ENCODE peak calls at places on chromosomes 1 and 21, in nine cellular contexts. K, W, I, J, V, L, T, X and G are unnamed samples.

GRCh38 chr1:118077331-118078055 is 107.5 kb downstream of the SPAG17 start:
- DNase-seq in J (no peak), V (peak; percentile 9), W (no peak), T (no peak), K (no peak), I (no peak), L (no peak), X (peak; percentile 56), G (peak; percentile 11)

GRCh38 chr1:236301080-236301957 is 19.6 kb upstream of the ERO1B start:
- DNase-seq in J (no peak), W (no peak), X (no peak), I (no peak), K (no peak), V (no peak), L (no peak), T (no peak), G (no peak)

GRCh38 chr21:36747815-36748381 is 49.0 kb downstream of the SIM2 start:
- DNase-seq in K (peak; percentile 12), X (no peak), T (peak; percentile 79), W (peak; percentile 62), V (no peak), I (peak; percentile 80), L (peak; percentile 77), J (peak; percentile 84), G (no peak)

GRCh38 chr1:152774875-152775274 is at the start of gene LCE1F:
- DNase-seq in X (no peak), L (no peak), K (no peak), V (no peak), W (no peak), J (no peak), T (no peak), I (no peak), G (no peak)

GRCh38 chr1:20652300-20652699 is 8.9 kb downstream of the DDOST start:
- DNase-seq in K (no peak), J (no peak), T (no peak), V (no peak), X (no peak), W (no peak), L (no peak), I (no peak), G (no peak)

GRCh38 chr1:108124622-108125311 is 75.4 kb downstream of the SLC25A24 start:
- DNase-seq in K (no peak), L (no peak), J (no peak), T (no peak), V (no peak), I (no peak), X (no peak), W (no peak), G (no peak)

GRCh38 chr1:8396912-8397406 is 79.0 kb downstream of the SLC45A1 start:
- DNase-seq in L (no peak), J (peak; percentile 18), V (peak; percentile 75), X (peak; percentile 97), I (no peak), T (peak; percentile 68), W (peak; percentile 82), K (no peak), G (peak; percentile 89)

GRCh38 chr1:94739521-94740061 is 80.6 kb upstream of the SLC44A3 start:
- DNase-seq in X (peak; percentile 59), W (no peak), L (peak; percentile 55), I (no peak), J (no peak), V (no peak), K (no peak), T (no peak), G (peak; percentile 83)

GRCh38 chr1:231232870-231233734 is 7.9 kb upstream of the GNPAT start:
- DNase-seq in K (no peak), V (no peak), W (no peak), I (no peak), T (no peak), L (no peak), J (no peak), X (no peak), G (no peak)

GRCh38 chr1:157119008-157119407 is 19.2 kb downstream of the ETV3 start:
- DNase-seq in T (no peak), L (no peak), V (no peak), K (no peak), X (no peak), I (no peak), J (no peak), W (no peak), G (no peak)

GRCh38 chr21:34701726-34702125 is 32.9 kb downstream of the CLIC6 start:
- DNase-seq in J (no peak), W (no peak), K (no peak), L (no peak), X (no peak), I (no peak), V (no peak), T (no peak), G (no peak)

GRCh38 chr1:200558866-200559459 is 61.6 kb downstream of the KIF14 start:
- DNase-seq in L (no peak), K (no peak), V (peak; percentile 63), J (peak; percentile 31), W (peak; percentile 38), T (peak; percentile 24), I (no peak), X (peak; percentile 71), G (peak; percentile 41)

GRCh38 chr1:224929335-224930237 is at the start of gene DNAH14:
- DNase-seq in T (peak; percentile 50), L (peak; percentile 69), X (peak; percentile 78), I (peak; percentile 42), V (peak; percentile 64), W (peak; percentile 4), J (peak; percentile 44), K (no peak), G (peak; percentile 11)

GRCh38 chr1:236066054-236066453 is 1.2 kb upstream of the NID1 start:
- DNase-seq in J (peak; percentile 23), T (no peak), L (no peak), K (no peak), W (no peak), I (no peak), V (no peak), X (no peak), G (no peak)

GRCh38 chr1:18662286-18662639 is 31.6 kb downstream of the PAX7 start:
- DNase-seq in L (no peak), J (no peak), K (no peak), W (no peak), I (no peak), T (no peak), X (no peak), V (no peak), G (no peak)

GRCh38 chr1:155947292-155947691 is 5.9 kb downstream of the RXFP4 start:
- DNase-seq in K (no peak), T (no peak), V (no peak), I (no peak), J (no peak), L (no peak), W (no peak), X (no peak), G (no peak)

GRCh38 chr21:43268086-43268803 is 99.4 kb downstream of the CRYAA start:
- DNase-seq in W (no peak), K (no peak), X (no peak), T (no peak), I (no peak), V (no peak), L (peak; percentile 15), J (no peak), G (no peak)

GRCh38 chr1:16191916-16192545 is 20.4 kb downstream of the ARHGEF19 start:
- DNase-seq in K (no peak), J (no peak), V (no peak), I (no peak), L (no peak), T (no peak), X (no peak), W (no peak), G (no peak)

GRCh38 chr1:10693497-10694273 is 102.8 kb downstream of the CASZ1 start:
- DNase-seq in K (peak; percentile 19), I (no peak), W (peak; percentile 57), X (peak; percentile 14), T (peak; percentile 63), J (peak; percentile 86), V (peak; percentile 40), L (peak; percentile 56), G (no peak)

GRCh38 chr1:196877964-196878363 is 9.9 kb upstream of the CFHR4 start:
- DNase-seq in V (peak; percentile 25), W (no peak), X (peak; percentile 25), K (no peak), T (no peak), J (no peak), I (peak; percentile 47), L (no peak), G (no peak)

GRCh38 chr1:40825430-40825778 is 36.8 kb downstream of the CITED4 start:
- DNase-seq in X (no peak), I (no peak), L (peak; percentile 20), J (peak; percentile 69), K (no peak), T (peak; percentile 34), V (no peak), W (no peak), G (no peak)

GRCh38 chr1:93554883-93555872 is 107.3 kb downstream of the FNBP1L start:
- DNase-seq in T (no peak), K (no peak), V (no peak), I (no peak), X (no peak), L (no peak), J (no peak), W (peak; percentile 56), G (no peak)

GRCh38 chr1:54463259-54464030 is 57.3 kb upstream of the SSBP3 start:
- DNase-seq in K (no peak), T (no peak), X (no peak), W (no peak), V (no peak), L (no peak), I (no peak), J (no peak), G (no peak)

GRCh38 chr21:40881767-40882166 is 34.8 kb upstream of the DSCAM start:
- DNase-seq in J (no peak), X (no peak), T (no peak), W (no peak), K (no peak), V (no peak), L (no peak), I (no peak), G (no peak)

GRCh38 chr1:50271968-50272578 is 151.2 kb downstream of the DMRTA2 start:
- DNase-seq in L (peak; percentile 59), J (peak; percentile 57), T (peak; percentile 63), X (peak; percentile 2), K (no peak), V (peak; percentile 37), I (peak; percentile 51), W (peak; percentile 14), G (no peak)